ENCODE peak calls at places on chromosomes 6 and 20, in eight cellular contexts. One of them, this sample, is unnamed.

GRCh38 chr6:21214738-21215448 is 378.7 kb upstream of the SOX4 start:
- DNase-seq in stimulated activated CD4-positive, alpha-beta T cell treated with anti-CD3 and anti-CD28 coated beads, Interleukin-15, amount 100 ng/mL, for 1 hour: no peak
- DNase-seq in non-pigmented ciliary epithelial cell: no peak
- DNase-seq in uterus: no peak
- DNase-seq in T-cell: no peak
- DNase-seq in suprapubic skin: no peak
- DNase-seq in activated CD4-positive, alpha-beta T cell treated with anti-CD3 and anti-CD28 coated beads, Interleukin-2, amount 50 U/mL, for 1 hour: no peak
- DNase-seq in iris pigment epithelial cell: no peak
- DNase-seq in this sample: no peak

GRCh38 chr6:110682460-110682853 is 132.8 kb downstream of the CDK19 start:
- DNase-seq in uterus: no peak
- DNase-seq in non-pigmented ciliary epithelial cell: peak
- DNase-seq in stimulated activated CD4-positive, alpha-beta T cell treated with anti-CD3 and anti-CD28 coated beads, Interleukin-15, amount 100 ng/mL, for 1 hour: no peak
- DNase-seq in iris pigment epithelial cell: peak
- DNase-seq in activated CD4-positive, alpha-beta T cell treated with anti-CD3 and anti-CD28 coated beads, Interleukin-2, amount 50 U/mL, for 1 hour: peak
- DNase-seq in suprapubic skin: no peak
- DNase-seq in T-cell: no peak
- DNase-seq in this sample: no peak

GRCh38 chr6:5138995-5139827 is 54.1 kb downstream of the PPP1R3G start:
- DNase-seq in non-pigmented ciliary epithelial cell: no peak
- DNase-seq in iris pigment epithelial cell: no peak
- DNase-seq in stimulated activated CD4-positive, alpha-beta T cell treated with anti-CD3 and anti-CD28 coated beads, Interleukin-15, amount 100 ng/mL, for 1 hour: no peak
- DNase-seq in uterus: no peak
- DNase-seq in T-cell: no peak
- DNase-seq in suprapubic skin: no peak
- DNase-seq in activated CD4-positive, alpha-beta T cell treated with anti-CD3 and anti-CD28 coated beads, Interleukin-2, amount 50 U/mL, for 1 hour: no peak
- DNase-seq in this sample: no peak

GRCh38 chr20:25216199-25216945 is 20.9 kb downstream of the ENTPD6 start:
- DNase-seq in stimulated activated CD4-positive, alpha-beta T cell treated with anti-CD3 and anti-CD28 coated beads, Interleukin-15, amount 100 ng/mL, for 1 hour: no peak
- DNase-seq in activated CD4-positive, alpha-beta T cell treated with anti-CD3 and anti-CD28 coated beads, Interleukin-2, amount 50 U/mL, for 1 hour: no peak
- DNase-seq in suprapubic skin: no peak
- DNase-seq in non-pigmented ciliary epithelial cell: no peak
- DNase-seq in iris pigment epithelial cell: no peak
- DNase-seq in uterus: peak
- DNase-seq in T-cell: no peak
- DNase-seq in this sample: no peak

GRCh38 chr20:38893485-38894090 is 32.6 kb upstream of the FAM83D start:
- DNase-seq in non-pigmented ciliary epithelial cell: no peak
- DNase-seq in suprapubic skin: no peak
- DNase-seq in iris pigment epithelial cell: peak
- DNase-seq in activated CD4-positive, alpha-beta T cell treated with anti-CD3 and anti-CD28 coated beads, Interleukin-2, amount 50 U/mL, for 1 hour: peak
- DNase-seq in stimulated activated CD4-positive, alpha-beta T cell treated with anti-CD3 and anti-CD28 coated beads, Interleukin-15, amount 100 ng/mL, for 1 hour: peak
- DNase-seq in T-cell: peak
- DNase-seq in uterus: peak
- DNase-seq in this sample: peak

GRCh38 chr6:148747145-148747492 is 289 bp downstream of the UST start:
- DNase-seq in uterus: peak
- DNase-seq in activated CD4-positive, alpha-beta T cell treated with anti-CD3 and anti-CD28 coated beads, Interleukin-2, amount 50 U/mL, for 1 hour: no peak
- DNase-seq in non-pigmented ciliary epithelial cell: no peak
- DNase-seq in suprapubic skin: peak
- DNase-seq in stimulated activated CD4-positive, alpha-beta T cell treated with anti-CD3 and anti-CD28 coated beads, Interleukin-15, amount 100 ng/mL, for 1 hour: no peak
- DNase-seq in iris pigment epithelial cell: peak
- DNase-seq in T-cell: no peak
- DNase-seq in this sample: no peak

GRCh38 chr20:62355527-62356142 is 11.5 kb downstream of the LAMA5 start:
- DNase-seq in suprapubic skin: no peak
- DNase-seq in activated CD4-positive, alpha-beta T cell treated with anti-CD3 and anti-CD28 coated beads, Interleukin-2, amount 50 U/mL, for 1 hour: no peak
- DNase-seq in T-cell: no peak
- DNase-seq in uterus: peak
- DNase-seq in stimulated activated CD4-positive, alpha-beta T cell treated with anti-CD3 and anti-CD28 coated beads, Interleukin-15, amount 100 ng/mL, for 1 hour: no peak
- DNase-seq in iris pigment epithelial cell: peak
- DNase-seq in non-pigmented ciliary epithelial cell: no peak
- DNase-seq in this sample: peak

GRCh38 chr20:15045246-15045645 is 707.8 kb upstream of the FLRT3 start:
- DNase-seq in T-cell: no peak
- DNase-seq in stimulated activated CD4-positive, alpha-beta T cell treated with anti-CD3 and anti-CD28 coated beads, Interleukin-15, amount 100 ng/mL, for 1 hour: no peak
- DNase-seq in suprapubic skin: no peak
- DNase-seq in non-pigmented ciliary epithelial cell: no peak
- DNase-seq in activated CD4-positive, alpha-beta T cell treated with anti-CD3 and anti-CD28 coated beads, Interleukin-2, amount 50 U/mL, for 1 hour: no peak
- DNase-seq in iris pigment epithelial cell: peak
- DNase-seq in uterus: peak
- DNase-seq in this sample: no peak

GRCh38 chr6:133501675-133502275 is 260.6 kb downstream of the EYA4 start:
- DNase-seq in T-cell: no peak
- DNase-seq in stimulated activated CD4-positive, alpha-beta T cell treated with anti-CD3 and anti-CD28 coated beads, Interleukin-15, amount 100 ng/mL, for 1 hour: no peak
- DNase-seq in suprapubic skin: no peak
- DNase-seq in uterus: no peak
- DNase-seq in non-pigmented ciliary epithelial cell: no peak
- DNase-seq in activated CD4-positive, alpha-beta T cell treated with anti-CD3 and anti-CD28 coated beads, Interleukin-2, amount 50 U/mL, for 1 hour: no peak
- DNase-seq in iris pigment epithelial cell: no peak
- DNase-seq in this sample: no peak

GRCh38 chr20:63441777-63442493 is 30.5 kb downstream of the KCNQ2 start:
- DNase-seq in suprapubic skin: no peak
- DNase-seq in stimulated activated CD4-positive, alpha-beta T cell treated with anti-CD3 and anti-CD28 coated beads, Interleukin-15, amount 100 ng/mL, for 1 hour: peak
- DNase-seq in iris pigment epithelial cell: peak
- DNase-seq in activated CD4-positive, alpha-beta T cell treated with anti-CD3 and anti-CD28 coated beads, Interleukin-2, amount 50 U/mL, for 1 hour: peak
- DNase-seq in uterus: no peak
- DNase-seq in non-pigmented ciliary epithelial cell: no peak
- DNase-seq in T-cell: peak
- DNase-seq in this sample: no peak

GRCh38 chr6:38861957-38862401 is 146.9 kb downstream of the DNAH8 start:
- DNase-seq in suprapubic skin: no peak
- DNase-seq in stimulated activated CD4-positive, alpha-beta T cell treated with anti-CD3 and anti-CD28 coated beads, Interleukin-15, amount 100 ng/mL, for 1 hour: no peak
- DNase-seq in non-pigmented ciliary epithelial cell: no peak
- DNase-seq in T-cell: no peak
- DNase-seq in iris pigment epithelial cell: no peak
- DNase-seq in uterus: no peak
- DNase-seq in activated CD4-positive, alpha-beta T cell treated with anti-CD3 and anti-CD28 coated beads, Interleukin-2, amount 50 U/mL, for 1 hour: no peak
- DNase-seq in this sample: no peak

GRCh38 chr6:163260111-163260895 is 154.2 kb upstream of the QKI start:
- DNase-seq in uterus: no peak
- DNase-seq in non-pigmented ciliary epithelial cell: no peak
- DNase-seq in T-cell: no peak
- DNase-seq in stimulated activated CD4-positive, alpha-beta T cell treated with anti-CD3 and anti-CD28 coated beads, Interleukin-15, amount 100 ng/mL, for 1 hour: no peak
- DNase-seq in activated CD4-positive, alpha-beta T cell treated with anti-CD3 and anti-CD28 coated beads, Interleukin-2, amount 50 U/mL, for 1 hour: no peak
- DNase-seq in iris pigment epithelial cell: peak
- DNase-seq in suprapubic skin: no peak
- DNase-seq in this sample: no peak

GRCh38 chr20:51341581-51341980 is 200.9 kb downstream of the NFATC2 start:
- DNase-seq in suprapubic skin: no peak
- DNase-seq in non-pigmented ciliary epithelial cell: no peak
- DNase-seq in activated CD4-positive, alpha-beta T cell treated with anti-CD3 and anti-CD28 coated beads, Interleukin-2, amount 50 U/mL, for 1 hour: no peak
- DNase-seq in stimulated activated CD4-positive, alpha-beta T cell treated with anti-CD3 and anti-CD28 coated beads, Interleukin-15, amount 100 ng/mL, for 1 hour: no peak
- DNase-seq in uterus: no peak
- DNase-seq in T-cell: no peak
- DNase-seq in iris pigment epithelial cell: peak
- DNase-seq in this sample: peak

GRCh38 chr6:79671605-79672266 is 40.6 kb downstream of the SH3BGRL2 start:
- DNase-seq in uterus: no peak
- DNase-seq in non-pigmented ciliary epithelial cell: peak
- DNase-seq in activated CD4-positive, alpha-beta T cell treated with anti-CD3 and anti-CD28 coated beads, Interleukin-2, amount 50 U/mL, for 1 hour: peak
- DNase-seq in T-cell: peak
- DNase-seq in iris pigment epithelial cell: peak
- DNase-seq in stimulated activated CD4-positive, alpha-beta T cell treated with anti-CD3 and anti-CD28 coated beads, Interleukin-15, amount 100 ng/mL, for 1 hour: peak
- DNase-seq in suprapubic skin: no peak
- DNase-seq in this sample: peak

GRCh38 chr6:11332463-11332862 is 100.0 kb upstream of the NEDD9 start:
- DNase-seq in stimulated activated CD4-positive, alpha-beta T cell treated with anti-CD3 and anti-CD28 coated beads, Interleukin-15, amount 100 ng/mL, for 1 hour: no peak
- DNase-seq in T-cell: no peak
- DNase-seq in activated CD4-positive, alpha-beta T cell treated with anti-CD3 and anti-CD28 coated beads, Interleukin-2, amount 50 U/mL, for 1 hour: no peak
- DNase-seq in uterus: no peak
- DNase-seq in suprapubic skin: no peak
- DNase-seq in iris pigment epithelial cell: no peak
- DNase-seq in non-pigmented ciliary epithelial cell: no peak
- DNase-seq in this sample: no peak

GRCh38 chr20:17108896-17109295 is 117.9 kb upstream of the PCSK2 start:
- DNase-seq in non-pigmented ciliary epithelial cell: no peak
- DNase-seq in suprapubic skin: no peak
- DNase-seq in stimulated activated CD4-positive, alpha-beta T cell treated with anti-CD3 and anti-CD28 coated beads, Interleukin-15, amount 100 ng/mL, for 1 hour: no peak
- DNase-seq in activated CD4-positive, alpha-beta T cell treated with anti-CD3 and anti-CD28 coated beads, Interleukin-2, amount 50 U/mL, for 1 hour: no peak
- DNase-seq in iris pigment epithelial cell: no peak
- DNase-seq in uterus: no peak
- DNase-seq in T-cell: no peak
- DNase-seq in this sample: no peak

GRCh38 chr6:156828280-156828703 is 51.1 kb downstream of the ARID1B start:
- DNase-seq in activated CD4-positive, alpha-beta T cell treated with anti-CD3 and anti-CD28 coated beads, Interleukin-2, amount 50 U/mL, for 1 hour: no peak
- DNase-seq in suprapubic skin: no peak
- DNase-seq in iris pigment epithelial cell: peak
- DNase-seq in stimulated activated CD4-positive, alpha-beta T cell treated with anti-CD3 and anti-CD28 coated beads, Interleukin-15, amount 100 ng/mL, for 1 hour: no peak
- DNase-seq in non-pigmented ciliary epithelial cell: peak
- DNase-seq in T-cell: no peak
- DNase-seq in uterus: no peak
- DNase-seq in this sample: no peak

GRCh38 chr6:156866181-156866862 is 89.1 kb downstream of the ARID1B start:
- DNase-seq in T-cell: no peak
- DNase-seq in activated CD4-positive, alpha-beta T cell treated with anti-CD3 and anti-CD28 coated beads, Interleukin-2, amount 50 U/mL, for 1 hour: no peak
- DNase-seq in stimulated activated CD4-positive, alpha-beta T cell treated with anti-CD3 and anti-CD28 coated beads, Interleukin-15, amount 100 ng/mL, for 1 hour: no peak
- DNase-seq in iris pigment epithelial cell: peak
- DNase-seq in uterus: no peak
- DNase-seq in non-pigmented ciliary epithelial cell: no peak
- DNase-seq in suprapubic skin: no peak
- DNase-seq in this sample: no peak

This sample was measured in kidney.